ENCODE peak calls at places on chromosomes 5 and 9, in six cellular contexts. Z is GM23248; C is PC-3; F is keratinocyte; S is left lung; H is CD4-positive, alpha-beta memory T cell. Q is an unnamed sample. For H3K4me1, the result is how much of the 10 kb centered on the place peaks cover.

GRCh38 chr5:173671121-173671949 is 54.9 kb upstream of the BOD1 start:
- DNase-seq in Z (peak), C (no peak), F (no peak), H (no peak), S (peak), Q (no peak)

GRCh38 chr5:36459191-36460135 is 146.9 kb upstream of the SLC1A3 start:
- DNase-seq in S (no peak), C (peak), H (no peak), Z (no peak), F (peak), Q (no peak)

GRCh38 chr9:7490317-7491108 is 309.1 kb downstream of the DMAC1 start:
- DNase-seq in C (no peak), Z (no peak), F (no peak), H (no peak), S (no peak), Q (no peak)

GRCh38 chr5:78527925-78528324 is 120.6 kb downstream of the LHFPL2 start:
- DNase-seq in S (no peak), C (no peak), H (no peak), F (no peak), Z (peak), Q (no peak)

GRCh38 chr5:179623906-179624741 is 653 bp upstream of the HNRNPH1 start:
- DNase-seq in Z (peak), S (peak), C (peak), H (no peak), F (no peak), Q (no peak)

GRCh38 chr9:105415344-105415980 is 32.4 kb upstream of the FSD1L start:
- DNase-seq in F (peak), C (peak), Z (peak), H (peak), S (peak), Q (peak)

GRCh38 chr9:470795-471194 is 256.1 kb downstream of the DOCK8 start:
- DNase-seq in Z (peak), H (no peak), S (no peak), F (no peak), C (peak), Q (no peak)

GRCh38 chr9:108937561-108938305 is 3.5 kb downstream of the ABITRAM start:
- DNase-seq in Z (no peak), F (no peak), H (no peak), C (no peak), S (no peak), Q (no peak)

GRCh38 chr9:130433168-130433946 is 11.4 kb upstream of the ASS1 start:
- DNase-seq in C (peak), S (no peak), Z (peak), H (no peak), F (no peak), Q (no peak)

GRCh38 chr5:97115932-97116331 is 26.5 kb downstream of the LIX1 start:
- DNase-seq in F (no peak), H (no peak), C (no peak), Z (no peak), S (no peak), Q (no peak)

GRCh38 chr5:145946112-145946861 is 9.9 kb downstream of the SH3RF2 start:
- DNase-seq in F (peak), S (no peak), C (peak), H (no peak), Z (peak), Q (no peak)

GRCh38 chr9:971901-972511 is 4.4 kb upstream of the DMRT3 start:
- DNase-seq in S (no peak), Z (no peak), F (no peak), H (no peak), C (no peak), Q (no peak)

GRCh38 chr5:171323806-171324632 is 15.0 kb downstream of the TLX3 start:
- DNase-seq in C (peak), Z (no peak), H (no peak), S (no peak), F (no peak), Q (no peak)

GRCh38 chr5:2752059-2752874 is 790 bp upstream of the IRX2 start:
- DNase-seq in F (no peak), S (no peak), C (peak), H (no peak), Z (peak), Q (no peak)

GRCh38 chr9:91914404-91914803 is 35.6 kb downstream of the ROR2 start:
- DNase-seq in F (no peak), S (no peak), C (no peak), Z (no peak), H (no peak), Q (no peak)

GRCh38 chr5:83608122-83608521 is 112.5 kb downstream of the HAPLN1 start:
- DNase-seq in F (no peak), Z (peak), S (no peak), C (peak), H (no peak), Q (no peak)

GRCh38 chr5:135887881-135888614 is 7.6 kb downstream of the IL9 start:
- DNase-seq in F (no peak), H (no peak), C (peak), Z (peak), S (no peak), Q (no peak)

GRCh38 chr9:96585426-96585825 is 34.2 kb downstream of the CDC14B start:
- DNase-seq in F (no peak), S (no peak), H (no peak), Z (peak), C (no peak), Q (no peak)

GRCh38 chr5:93578179-93578812 is 2.7 kb downstream of the NR2F1-AS1 start:
- DNase-seq in F (no peak), C (no peak), S (no peak), H (no peak), Z (no peak), Q (no peak)

GRCh38 chr9:35618854-35619799 is 914 bp upstream of the CD72 start:
- DNase-seq in F (no peak), C (no peak), H (peak), Z (no peak), S (peak), Q (no peak)

GRCh38 chr5:133295520-133295919 is 243.7 kb downstream of the HSPA4 start:
- DNase-seq in H (no peak), C (no peak), S (no peak), F (no peak), Z (peak), Q (no peak)

GRCh38 chr5:119537704-119538103 is 85.4 kb downstream of the HSD17B4 start:
- DNase-seq in S (no peak), H (no peak), Z (no peak), F (peak), C (peak), Q (no peak)

GRCh38 chr5:177295929-177296328 is 7.6 kb downstream of the RAB24 start:
- DNase-seq in Z (no peak), S (no peak), H (no peak), F (no peak), C (no peak), Q (no peak)
- H3K4me1 ChIP-seq in Z (under half), S (under half), H (under half), F (under half), C (under half), Q (under half)

GRCh38 chr9:100581661-100582060 is 3.8 kb downstream of the CAVIN4 start:
- DNase-seq in F (no peak), C (no peak), H (no peak), Z (no peak), S (no peak), Q (no peak)
- H3K4me3 ChIP-seq in F (no peak), C (no peak), H (no peak), Z (no peak), S (no peak), Q (no peak)

GRCh38 chr5:122473941-122474340 is 161.9 kb downstream of the SNCAIP start:
- DNase-seq in Z (no peak), H (no peak), S (no peak), C (no peak), F (no peak), Q (no peak)
- H3K27ac ChIP-seq in Z (no peak), H (no peak), S (no peak), C (no peak), F (no peak), Q (no peak)

GRCh38 chr5:95709967-95710650 is 21.0 kb upstream of the RHOBTB3 start:
- DNase-seq in C (peak), F (no peak), Z (no peak), S (no peak), H (no peak), Q (no peak)
- H3K4me1 ChIP-seq in C (under half), F (under half), Z (under half), S (under half), H (under half), Q (under half)

Q was measured in naive thymus-derived CD4-positive, alpha-beta T cell.